ENCODE peak calls at places on chromosomes 7 and 10, in four cellular contexts. Q is kidney, G is thoracic aorta, W is A549. E is an unnamed sample.

GRCh38 chr10:69734797-69735468 is 66.8 kb upstream of the COL13A1 start:
- DNase-seq in Q (no peak), G (no peak), W (no peak), E (no peak)

GRCh38 chr7:134353411-134353810 is 36.7 kb upstream of the SLC35B4 start:
- DNase-seq in Q (no peak), G (no peak), W (no peak), E (no peak)

GRCh38 chr10:74337330-74338016 is 186.5 kb downstream of the ADK start:
- DNase-seq in Q (no peak), G (no peak), W (no peak), E (no peak)

GRCh38 chr7:80942261-80943041 is 23.6 kb upstream of the SEMA3C start:
- DNase-seq in Q (peak), G (peak), W (peak), E (peak)

GRCh38 chr7:30879139-30880089 is 32.2 kb upstream of the AQP1 start:
- DNase-seq in Q (no peak), G (no peak), W (no peak), E (no peak)

GRCh38 chr10:57621466-57621865 is 646.2 kb downstream of the IPMK start:
- DNase-seq in Q (no peak), G (no peak), W (no peak), E (no peak)

GRCh38 chr10:60155945-60156683 is 233.6 kb downstream of the ANK3 start:
- DNase-seq in Q (no peak), G (no peak), W (no peak), E (no peak)

GRCh38 chr10:133274751-133275682 is 1.7 kb downstream of the ADAM8 start:
- DNase-seq in Q (peak), G (no peak), W (no peak), E (peak)

GRCh38 chr7:52781250-52781649 is 254.2 kb upstream of the POM121L12 start:
- DNase-seq in Q (no peak), G (no peak), W (no peak), E (no peak)

GRCh38 chr7:12643001-12643400 is 44.4 kb upstream of the ARL4A start:
- DNase-seq in Q (no peak), G (no peak), W (no peak), E (no peak)

GRCh38 chr7:110861163-110861562 is 229.8 kb upstream of the LRRN3 start:
- DNase-seq in Q (no peak), G (no peak), W (no peak), E (no peak)

GRCh38 chr7:3092468-3092867 is 48.8 kb upstream of the CARD11 start:
- DNase-seq in Q (no peak), G (no peak), W (no peak), E (no peak)

GRCh38 chr7:114151777-114152176 is 233.0 kb upstream of the PPP1R3A start:
- DNase-seq in Q (no peak), G (no peak), W (no peak), E (no peak)

GRCh38 chr10:16458196-16458977 is 21.6 kb downstream of the PTER start:
- DNase-seq in Q (no peak), G (no peak), W (no peak), E (no peak)

GRCh38 chr7:88789480-88790064 is 6.0 kb downstream of the TEX47 start:
- DNase-seq in Q (no peak), G (no peak), W (peak), E (no peak)

GRCh38 chr7:132465516-132465915 is 110.8 kb downstream of the PLXNA4 start:
- DNase-seq in Q (no peak), G (no peak), W (no peak), E (no peak)

GRCh38 chr7:133265821-133266220 is 12.9 kb downstream of the EXOC4 start:
- DNase-seq in Q (no peak), G (no peak), W (no peak), E (no peak)

GRCh38 chr10:21173964-21174669 is 277.0 kb upstream of the NEBL start:
- DNase-seq in Q (peak), G (no peak), W (peak), E (no peak)

GRCh38 chr10:30383366-30383765 is 34.3 kb upstream of the MTPAP start:
- DNase-seq in Q (no peak), G (no peak), W (no peak), E (no peak)

GRCh38 chr7:922334-923107 is 32.0 kb downstream of the ADAP1 start:
- DNase-seq in Q (peak), G (no peak), W (no peak), E (no peak)

GRCh38 chr7:30135551-30136271 is 925 bp downstream of the MTURN start:
- DNase-seq in Q (peak), G (peak), W (peak), E (no peak)

GRCh38 chr7:70736715-70737460 is 395.1 kb upstream of the GALNT17 start:
- DNase-seq in Q (no peak), G (no peak), W (peak), E (no peak)

GRCh38 chr10:68900427-68901105 is 549 bp upstream of the DDX50 start:
- DNase-seq in Q (peak), G (peak), W (peak), E (no peak)

GRCh38 chr10:21518629-21519321 is 6.7 kb downstream of the SKIDA1 start:
- DNase-seq in Q (no peak), G (no peak), W (no peak), E (no peak)

GRCh38 chr7:13414661-13415105 is 574.8 kb downstream of the ETV1 start:
- DNase-seq in Q (no peak), G (no peak), W (no peak), E (peak)

GRCh38 chr7:139355320-139355719 is 4.4 kb upstream of the LUC7L2 start:
- DNase-seq in Q (no peak), G (no peak), W (no peak), E (no peak)

GRCh38 chr7:17054206-17054605 is 172.4 kb upstream of the AGR3 start:
- DNase-seq in Q (no peak), G (no peak), W (no peak), E (no peak)

GRCh38 chr7:126700807-126701604 is 551.7 kb downstream of the GRM8 start:
- DNase-seq in Q (peak), G (no peak), W (peak), E (peak)

GRCh38 chr10:66928000-66928770 is 2.3 kb downstream of the LRRTM3 start:
- DNase-seq in Q (no peak), G (no peak), W (no peak), E (no peak)

GRCh38 chr10:129786216-129786615 is 177.9 kb downstream of the EBF3 start:
- DNase-seq in Q (peak), G (no peak), W (no peak), E (no peak)

GRCh38 chr7:69896100-69896499 is 297.8 kb downstream of the AUTS2 start:
- DNase-seq in Q (no peak), G (no peak), W (no peak), E (no peak)

GRCh38 chr10:2986341-2986933 is 80.9 kb upstream of the PFKP start:
- DNase-seq in Q (peak), G (no peak), W (no peak), E (no peak)

DNA sequence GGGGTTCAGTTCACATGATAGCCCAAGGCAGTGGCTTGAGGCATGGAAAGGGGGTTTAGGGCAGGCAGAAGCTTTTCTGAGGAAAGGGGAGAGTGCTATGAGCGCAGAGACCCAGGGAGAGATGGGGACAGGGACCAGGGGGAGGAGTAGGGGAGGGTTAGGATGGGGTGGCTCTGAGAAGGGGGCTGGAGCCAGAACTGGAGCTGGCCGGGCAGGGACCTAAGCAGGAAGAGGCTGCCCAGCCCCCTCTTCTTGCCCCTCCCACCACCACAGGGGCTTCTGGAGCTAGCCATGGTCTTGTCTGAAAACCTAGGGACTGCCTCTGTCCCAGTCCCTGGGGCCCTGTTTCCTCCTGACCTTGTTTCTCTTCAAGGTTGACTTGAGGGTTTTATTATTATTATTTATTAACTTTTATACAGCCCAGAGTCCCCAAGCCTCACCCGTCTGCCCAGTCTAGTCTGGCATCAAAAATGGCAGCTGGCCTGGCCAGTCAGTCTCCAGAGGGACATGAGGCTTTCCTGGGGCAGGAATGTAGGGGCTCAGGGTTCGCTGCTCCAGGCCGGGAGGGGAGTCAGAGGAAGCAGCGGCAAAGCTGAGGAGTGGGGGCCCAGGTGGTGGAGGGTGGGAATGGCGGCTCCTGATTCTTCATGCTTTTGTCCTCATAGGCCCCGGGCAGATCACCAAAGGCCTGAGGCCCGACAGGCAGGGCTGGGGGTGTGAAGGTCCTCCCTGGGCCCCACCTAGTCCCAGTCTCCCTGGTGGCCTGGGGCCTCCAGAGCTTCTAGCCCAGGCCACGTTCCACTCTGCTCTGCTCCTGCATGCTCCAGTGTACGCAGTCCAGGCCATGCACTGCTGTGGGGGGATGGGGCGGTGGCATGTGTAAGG is 5.7 kb downstream of the TRIM8 start:
- DNase-seq in Q (peak), G (no peak), W (no peak), E (no peak)
- H3K27ac ChIP-seq in Q (peak), G (peak), W (no peak), E (no peak)

DNA sequence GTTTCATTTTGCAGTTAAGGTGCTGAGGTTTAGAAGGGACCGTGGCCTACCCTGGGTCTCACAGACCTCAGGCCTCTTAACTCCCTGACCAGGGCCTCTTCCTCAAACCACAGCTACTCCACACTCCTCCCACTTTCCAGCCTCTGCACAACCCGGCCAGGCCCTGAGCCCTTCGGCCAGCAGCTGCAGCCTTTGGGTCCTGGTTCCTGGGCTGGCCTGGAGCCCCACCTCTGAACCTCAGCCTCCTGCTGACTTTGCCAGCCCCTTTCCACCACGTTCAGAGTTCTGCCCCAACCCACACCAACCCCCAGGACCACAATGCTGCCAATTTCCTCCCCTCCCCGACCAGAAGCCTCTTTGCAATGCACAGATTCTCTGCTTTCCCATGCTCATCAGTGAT is 84.1 kb downstream of the VOPP1 start:
- DNase-seq in Q (no peak), G (no peak), W (no peak), E (no peak)
- H3K27ac ChIP-seq in Q (no peak), G (no peak), W (no peak), E (no peak)

DNA sequence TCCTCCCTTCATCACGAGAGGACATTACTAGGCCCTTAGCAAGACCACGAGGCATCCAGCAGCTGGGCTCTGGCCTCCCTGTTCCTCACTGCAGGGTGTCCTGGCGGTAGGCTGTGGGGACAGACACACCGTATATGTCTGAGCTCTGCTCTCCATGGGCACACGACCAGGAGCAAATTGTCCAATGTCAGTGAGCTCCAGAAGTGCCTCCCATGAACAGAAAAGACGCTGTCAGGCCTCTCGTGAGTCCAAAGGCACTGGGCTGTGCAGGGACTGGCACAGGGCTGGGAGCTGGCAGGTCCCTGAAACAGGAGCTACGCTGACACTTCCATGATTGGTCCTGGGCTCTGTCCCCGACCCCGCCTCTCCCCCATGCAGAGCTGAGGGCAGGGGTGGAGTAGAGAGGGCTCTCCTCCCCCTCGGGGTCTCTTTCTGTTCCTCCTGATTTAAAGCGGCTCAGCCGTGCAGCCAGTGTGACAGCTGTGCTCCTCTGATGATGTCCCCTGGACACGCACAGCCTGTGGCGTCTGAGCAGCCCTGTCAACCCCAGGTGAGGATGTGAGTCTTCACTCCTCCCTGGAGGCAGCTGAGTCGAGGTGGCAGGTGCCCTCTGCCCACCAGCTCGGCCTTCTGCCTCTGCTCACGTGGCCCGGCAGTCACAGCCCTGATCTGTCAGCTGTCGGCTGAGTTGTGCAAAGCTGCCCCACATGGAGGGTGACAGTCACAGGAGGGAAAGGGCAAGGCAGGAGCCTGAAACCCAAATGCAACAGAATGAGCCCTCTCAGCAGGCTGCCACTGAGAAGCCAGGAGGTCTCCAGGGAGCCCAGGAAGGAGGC is 13.0 kb downstream of the ANTXRL start:
- DNase-seq in Q (no peak), G (no peak), W (no peak), E (no peak)
- H3K27ac ChIP-seq in Q (no peak), G (no peak), W (no peak), E (no peak)

DNA sequence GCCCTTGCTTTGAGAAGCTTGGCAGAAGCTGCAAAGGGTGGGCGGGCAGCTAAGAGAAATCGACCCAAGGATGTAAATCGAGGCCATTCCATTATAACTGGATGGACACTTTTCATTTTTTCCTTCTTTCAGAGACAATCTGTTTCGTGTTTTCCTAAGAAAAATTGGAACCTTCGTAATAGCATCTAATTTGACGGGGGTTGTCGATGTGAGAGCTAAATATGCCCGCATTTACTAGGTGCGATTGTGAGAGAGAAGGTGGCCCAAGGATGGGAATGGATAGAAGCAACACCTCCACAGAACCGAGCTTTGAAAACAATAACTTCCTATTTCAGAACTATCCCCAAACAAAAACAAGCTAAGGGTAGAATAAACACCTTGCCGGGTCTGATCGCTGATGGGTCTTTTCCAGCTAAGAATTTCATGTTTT is 848 bp upstream of the HOXA4 start:
- DNase-seq in Q (no peak), G (no peak), W (no peak), E (no peak)
- H3K27ac ChIP-seq in Q (peak), G (peak), W (peak), E (no peak)

DNA sequence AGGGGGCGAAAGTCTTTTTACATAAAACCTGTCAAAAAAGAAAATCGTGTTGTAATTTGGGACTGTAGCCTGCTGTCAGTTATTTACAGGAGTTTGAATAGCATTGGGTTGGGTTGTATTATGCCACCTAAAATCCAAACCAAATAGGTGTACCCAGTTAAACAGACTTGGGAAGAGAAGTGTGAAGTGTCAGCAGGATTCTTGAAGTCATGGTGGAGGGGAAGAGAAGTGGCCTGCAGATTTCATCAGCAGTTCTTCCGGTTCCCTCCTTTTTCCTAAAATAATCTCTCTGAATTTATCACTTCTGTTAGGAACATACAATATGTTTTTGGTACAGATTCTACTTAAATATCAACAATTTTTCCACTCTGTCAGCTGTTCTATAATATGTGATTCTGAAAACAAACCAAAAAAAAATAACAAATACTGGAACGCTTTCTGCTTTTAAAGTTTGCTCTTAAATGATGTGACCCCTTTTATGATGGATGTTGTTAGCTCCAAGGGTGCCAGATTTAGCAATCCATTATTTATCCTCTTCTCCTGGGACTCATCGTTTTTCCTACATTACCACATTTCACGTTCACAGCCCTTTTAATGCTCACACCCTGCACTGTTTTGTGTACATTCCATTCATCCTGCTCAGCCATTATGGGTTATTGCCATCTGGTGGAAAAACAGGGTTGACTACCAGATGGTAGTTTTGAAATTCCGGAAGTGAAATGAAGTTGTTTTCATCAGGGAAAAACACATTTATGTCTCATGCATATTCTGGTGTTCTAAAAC is 18.7 kb upstream of the ARHGAP12 start:
- DNase-seq in Q (no peak), G (no peak), W (peak), E (no peak)
- H3K27ac ChIP-seq in Q (no peak), G (peak), W (peak), E (peak)

GRCh38 chr10:613217-613616 is 76.3 kb downstream of the DIP2C start:
- DNase-seq in Q (peak), G (no peak), W (no peak), E (peak)

GRCh38 chr10:614772-615582 is 74.5 kb downstream of the DIP2C start:
- DNase-seq in Q (peak), G (no peak), W (no peak), E (no peak)

GRCh38 chr10:613661-614340 is 75.7 kb downstream of the DIP2C start:
- DNase-seq in Q (peak), G (no peak), W (no peak), E (no peak)

GRCh38 chr10:614341-614664 is 75.2 kb downstream of the DIP2C start:
- DNase-seq in Q (peak), G (no peak), W (no peak), E (no peak)

DNA sequence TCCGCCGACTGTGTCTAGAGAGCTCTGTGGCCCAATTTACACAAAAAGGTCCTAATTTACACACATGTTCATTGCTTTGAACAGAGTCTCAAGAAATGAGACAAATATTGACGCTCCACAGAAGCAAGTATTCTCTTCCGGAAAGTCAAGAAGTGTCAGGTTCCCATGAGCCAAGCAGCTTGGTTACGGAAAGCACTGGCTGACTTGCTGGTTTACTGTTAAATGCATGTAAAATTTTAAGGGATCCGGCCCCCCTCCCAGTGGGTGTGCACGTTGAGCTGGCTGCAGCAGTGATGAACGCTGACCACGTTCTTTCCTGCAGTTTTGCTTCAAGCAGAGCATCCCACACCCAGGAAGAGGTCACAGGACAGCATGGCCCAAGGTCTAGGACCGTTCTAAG is 76.8 kb downstream of the DIP2C start:
- DNase-seq in Q (peak), G (no peak), W (no peak), E (no peak)
- H3K27ac ChIP-seq in Q (no peak), G (no peak), W (no peak), E (no peak)

GRCh38 chr10:71868192-71868697 is 17.2 kb upstream of the PSAP start:
- DNase-seq in Q (peak), G (no peak), W (peak), E (peak)

GRCh38 chr10:71877818-71878217 is 26.8 kb upstream of the PSAP start:
- DNase-seq in Q (peak), G (no peak), W (no peak), E (no peak)

GRCh38 chr10:71878327-71879034 is 27.4 kb upstream of the PSAP start:
- DNase-seq in Q (no peak), G (no peak), W (no peak), E (no peak)

DNA sequence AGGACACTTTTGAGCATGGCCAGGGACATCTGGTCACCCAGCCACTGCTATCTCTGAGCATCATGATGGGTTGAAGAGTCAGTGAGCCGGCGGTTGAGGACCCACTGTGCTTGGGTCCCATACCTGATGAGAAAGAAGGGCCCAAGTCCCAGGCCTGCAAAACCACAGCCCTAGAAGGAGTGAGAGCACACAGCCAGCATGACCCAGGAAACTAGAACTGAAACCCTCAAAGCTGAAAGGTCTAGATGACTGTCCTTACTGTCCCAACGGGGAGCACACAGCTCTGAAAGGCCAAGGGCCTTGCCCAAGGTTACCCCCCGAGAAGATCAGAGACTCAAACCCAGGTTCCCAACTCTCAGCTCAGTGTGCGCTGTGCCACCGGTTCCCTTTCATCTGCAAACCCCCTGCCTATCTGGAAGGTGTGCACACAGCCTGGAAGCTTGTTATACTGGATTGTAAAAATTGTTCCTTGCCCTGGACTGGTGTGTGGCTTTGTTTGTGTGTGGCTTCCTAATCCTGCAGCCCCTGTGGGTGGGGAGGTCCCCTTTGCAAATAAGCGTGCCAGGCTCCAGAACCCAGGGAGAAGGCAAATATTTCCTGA is 22.6 kb upstream of the PSAP start:
- DNase-seq in Q (no peak), G (no peak), W (no peak), E (no peak)
- H3K27ac ChIP-seq in Q (no peak), G (no peak), W (peak), E (no peak)